ENCODE peak calls at places on chromosomes 12 and 14, in seven cellular contexts. Y, U, T, S, W, L and J are unnamed samples.

GRCh38 chr12:115166698-115167315 is 482.8 kb upstream of the TBX3 start:
- DNase-seq in L (no peak), T (no peak), U (no peak), Y (peak), W (no peak), S (no peak), J (no peak)

GRCh38 chr12:8018666-8019581 is 13.6 kb upstream of the FOXJ2 start:
- DNase-seq in L (peak), T (no peak), S (no peak), U (no peak), Y (no peak), W (no peak), J (no peak)

GRCh38 chr12:34607520-34608195 is 585.4 kb downstream of the ALG10 start:
- DNase-seq in W (no peak), L (no peak), Y (no peak), S (no peak), U (no peak), T (no peak), J (no peak)

GRCh38 chr14:36508418-36509051 is 11.5 kb downstream of the NKX2-1 start:
- DNase-seq in Y (no peak), S (peak), W (no peak), T (no peak), L (no peak), U (no peak), J (no peak)

GRCh38 chr12:64618953-64619590 is 8.8 kb downstream of the RASSF3 start:
- DNase-seq in T (no peak), W (no peak), U (no peak), S (no peak), Y (no peak), L (peak), J (peak)

GRCh38 chr12:3882896-3883564 is 9.8 kb upstream of the PARP11 start:
- DNase-seq in U (no peak), S (peak), T (peak), W (no peak), L (peak), Y (peak), J (peak)

GRCh38 chr12:49631336-49631907 is 8.1 kb downstream of the PRPF40B start:
- DNase-seq in W (no peak), S (no peak), T (no peak), U (no peak), L (no peak), Y (no peak), J (no peak)

GRCh38 chr14:100605706-100606686 is 18.8 kb upstream of the BEGAIN start:
- DNase-seq in L (no peak), U (peak), W (no peak), T (no peak), Y (no peak), S (no peak), J (no peak)

GRCh38 chr14:92693998-92694780 is 54.2 kb downstream of the LGMN start:
- DNase-seq in U (no peak), T (no peak), L (no peak), W (no peak), Y (no peak), S (no peak), J (no peak)

GRCh38 chr12:1920971-1921370 is 2.5 kb upstream of the CACNA2D4 start:
- DNase-seq in W (no peak), Y (no peak), L (peak), S (no peak), T (no peak), U (peak), J (no peak)

GRCh38 chr12:120979862-120980696 is 1.7 kb downstream of the HNF1A start:
- DNase-seq in U (no peak), S (no peak), L (no peak), T (no peak), W (no peak), Y (no peak), J (no peak)

GRCh38 chr12:132622437-132623071 is 4.0 kb downstream of the P2RX2 start:
- DNase-seq in T (peak), W (no peak), S (no peak), L (no peak), U (peak), Y (peak), J (no peak)